ENCODE peak calls at places on chromosomes 11 and 22, in four cellular contexts. Z is GM13976; M is omental fat pad; W is activated T-helper 1 cell treated with anti-CD3 and anti-CD28 coated beads, Interleukin-12 subunit alpha, Interleukin-12 subunit beta, Interleukin-2, Interleukin-4 antibody, amounts not matched to agents 30 ng/mL and 10 ng/mL and 1 ng/mL, durations not matched to agents 14 hours and 24 hours and 36 hours. D is an unnamed sample.

GRCh38 chr11:66420671-66421476 is at the start of gene NPAS4:
- DNase-seq in Z (no peak), M (no peak), W (no peak), D (no peak)

GRCh38 chr11:118870396-118871343 is 13.0 kb upstream of the CXCR5 start:
- DNase-seq in Z (peak; percentile 67), M (no peak), W (no peak), D (no peak)

GRCh38 chr22:30481711-30482110 is 9.9 kb upstream of the SEC14L3 start:
- DNase-seq in Z (no peak), M (no peak), W (no peak), D (no peak)

GRCh38 chr22:27300661-27301285 is 500.8 kb downstream of the MN1 start:
- DNase-seq in Z (no peak), M (no peak), W (no peak), D (no peak)

GRCh38 chr11:78085972-78086371 is 6.3 kb upstream of the NDUFC2 start:
- DNase-seq in Z (no peak), M (no peak), W (no peak), D (no peak)

GRCh38 chr11:10302744-10303557 is 1.9 kb upstream of the ADM start:
- DNase-seq in Z (peak; percentile 60), M (peak; percentile 81), W (peak; percentile 71), D (peak; percentile 51)

GRCh38 chr22:50299724-50300619 is 7.5 kb downstream of the PLXNB2 start:
- DNase-seq in Z (no peak), M (no peak), W (no peak), D (no peak)

GRCh38 chr11:85774256-85775097 is 36.5 kb downstream of the SYTL2 start:
- DNase-seq in Z (no peak), M (no peak), W (no peak), D (no peak)

GRCh38 chr11:83528877-83529276 is 242.7 kb upstream of the CCDC90B start:
- DNase-seq in Z (no peak), M (no peak), W (no peak), D (no peak)

D was measured in HAP-1.